ENCODE peak calls at places on chromosome 1, in seven cellular contexts. R, H, J, O, F, G and N are unnamed samples.

GRCh38 chr1:30033276-30034104 is 689.9 kb downstream of the MATN1 start:
- DNase-seq in F (no peak), G (no peak), H (no peak), O (no peak), R (no peak), J (no peak), N (no peak)

GRCh38 chr1:6962956-6963915 is 178.0 kb downstream of the CAMTA1 start:
- DNase-seq in O (peak), J (no peak), H (no peak), F (no peak), G (no peak), R (no peak), N (peak)

GRCh38 chr1:1434131-1434811 is 1.2 kb upstream of the VWA1 start:
- DNase-seq in R (peak), F (no peak), J (no peak), O (peak), G (no peak), H (peak), N (no peak)

GRCh38 chr1:66824771-66825170 is 23.7 kb upstream of the INSL5 start:
- DNase-seq in G (no peak), J (no peak), O (no peak), F (no peak), H (no peak), R (no peak), N (no peak)

GRCh38 chr1:63931468-63931867 is 157.7 kb downstream of the ROR1 start:
- DNase-seq in H (peak), R (no peak), O (no peak), G (no peak), F (no peak), J (peak), N (no peak)

GRCh38 chr1:19802269-19802668 is 2.6 kb upstream of the TMCO4 start:
- DNase-seq in F (no peak), J (no peak), R (no peak), H (no peak), O (no peak), G (no peak), N (no peak)

GRCh38 chr1:154550657-154551056 is 7.8 kb downstream of the UBE2Q1 start:
- DNase-seq in R (no peak), O (no peak), G (no peak), J (no peak), F (no peak), H (no peak), N (no peak)

GRCh38 chr1:177620636-177621190 is 349.1 kb downstream of the SEC16B start:
- DNase-seq in J (peak), R (no peak), F (no peak), G (no peak), H (no peak), O (no peak), N (no peak)

GRCh38 chr1:181936768-181937581 is 124.5 kb downstream of the ZNF648 start:
- DNase-seq in F (peak), G (no peak), O (no peak), R (no peak), J (peak), H (peak), N (peak)

GRCh38 chr1:161200421-161200991 is 1.7 kb upstream of the ADAMTS4 start:
- DNase-seq in H (peak), F (no peak), J (no peak), O (no peak), G (no peak), R (no peak), N (no peak)

GRCh38 chr1:15680131-15680530 is 4.0 kb upstream of the PLEKHM2 start:
- DNase-seq in F (peak), H (peak), G (no peak), J (peak), R (peak), O (no peak), N (no peak)

GRCh38 chr1:61299468-61299867 is 217.1 kb downstream of the NFIA start:
- DNase-seq in G (no peak), O (no peak), J (peak), H (peak), R (peak), F (no peak), N (no peak)

GRCh38 chr1:151984313-151984956 is 9.2 kb downstream of the S100A10 start:
- DNase-seq in J (peak), F (no peak), H (no peak), R (no peak), G (no peak), O (no peak), N (no peak)

GRCh38 chr1:31038360-31038759 is 27.2 kb downstream of the PUM1 start:
- DNase-seq in F (no peak), R (peak), G (no peak), O (no peak), H (peak), J (peak), N (no peak)

GRCh38 chr1:148317288-148317985 is 165.4 kb upstream of the NBPF11 start:
- DNase-seq in H (peak), G (no peak), J (no peak), R (no peak), O (no peak), F (no peak), N (no peak)

GRCh38 chr1:228219245-228219961 is 11.6 kb downstream of the OBSCN start:
- DNase-seq in J (no peak), F (no peak), H (no peak), G (no peak), R (no peak), O (no peak), N (no peak)

GRCh38 chr1:212614398-212615091 is 6.0 kb downstream of the ATF3 start:
- DNase-seq in J (no peak), O (no peak), R (no peak), H (no peak), F (no peak), G (no peak), N (no peak)

GRCh38 chr1:200038645-200038986 is 11.1 kb downstream of the NR5A2 start:
- DNase-seq in J (peak), O (no peak), R (no peak), H (no peak), F (no peak), G (no peak), N (no peak)

GRCh38 chr1:41678141-41678878 is 193.8 kb upstream of the EDN2 start:
- DNase-seq in R (peak), G (peak), O (peak), J (peak), H (peak), F (no peak), N (no peak)

GRCh38 chr1:57065442-57065841 is 99.6 kb upstream of the C8B start:
- DNase-seq in G (no peak), J (no peak), F (no peak), O (no peak), H (no peak), R (no peak), N (no peak)

GRCh38 chr1:214546076-214546475 is 5.3 kb downstream of the PTPN14 start:
- DNase-seq in G (no peak), O (no peak), F (no peak), R (no peak), J (no peak), H (no peak), N (no peak)

GRCh38 chr1:107138767-107139445 is 1.9 kb upstream of the NTNG1 start:
- DNase-seq in O (no peak), H (no peak), F (peak), G (no peak), R (peak), J (peak), N (no peak)

GRCh38 chr1:203537806-203538464 is 44.0 kb downstream of the OPTC start:
- DNase-seq in R (no peak), F (no peak), G (no peak), O (no peak), J (peak), H (peak), N (no peak)

GRCh38 chr1:86522230-86522629 is 24.6 kb upstream of the CLCA4 start:
- DNase-seq in J (no peak), O (no peak), G (peak), H (no peak), R (no peak), F (no peak), N (no peak)

GRCh38 chr1:113389953-113390834 is at the start of gene MAGI3:
- DNase-seq in J (peak), H (peak), O (peak), R (peak), F (peak), G (peak), N (peak)

GRCh38 chr1:92909321-92909720 is 51.9 kb downstream of the DIPK1A start:
- DNase-seq in G (peak), F (peak), H (peak), O (no peak), R (peak), J (peak), N (peak)

GRCh38 chr1:23568608-23569383 is 9.5 kb upstream of the ID3 start:
- DNase-seq in G (no peak), H (no peak), J (no peak), R (no peak), O (no peak), F (no peak), N (no peak)

GRCh38 chr1:169731446-169731845 is 2.4 kb downstream of the SELE start:
- DNase-seq in O (no peak), R (no peak), J (no peak), G (no peak), F (no peak), H (no peak), N (no peak)

GRCh38 chr1:109133815-109134214 is 19.9 kb downstream of the ELAPOR1 start:
- DNase-seq in R (no peak), H (peak), F (no peak), O (peak), G (no peak), J (no peak), N (peak)